ENCODE peak calls at places on chromosomes 6 and 20, in six cellular contexts. R is K562, V is stomach, X is GM23338, D is breast epithelium, N is Panc1. P is an unnamed sample.

GRCh38 chr20:16902657-16903056 is 154.5 kb downstream of the OTOR start:
- DNase-seq in R (no peak), V (no peak), X (no peak), D (no peak), N (no peak), P (no peak)

GRCh38 chr6:161418458-161418945 is 144.6 kb upstream of the AGPAT4 start:
- DNase-seq in R (peak), V (no peak), X (peak), D (no peak), N (peak), P (no peak)

GRCh38 chr20:10090588-10091166 is 55.9 kb downstream of the ANKEF1 start:
- DNase-seq in R (peak), V (peak), X (peak), D (no peak), N (peak), P (no peak)

GRCh38 chr20:1165941-1166340 is 18.8 kb downstream of the TMEM74B start:
- DNase-seq in R (no peak), V (no peak), X (no peak), D (no peak), N (no peak), P (no peak)

GRCh38 chr20:63545814-63546213 is 1.7 kb downstream of the SRMS start:
- DNase-seq in R (no peak), V (no peak), X (no peak), D (no peak), N (no peak), P (no peak)

GRCh38 chr20:41124451-41125094 is 12.8 kb upstream of the PLCG1 start:
- DNase-seq in R (no peak), V (no peak), X (no peak), D (no peak), N (no peak), P (no peak)

GRCh38 chr6:18405477-18406293 is 18.5 kb downstream of the RNF144B start:
- DNase-seq in R (no peak), V (no peak), X (no peak), D (no peak), N (peak), P (no peak)

GRCh38 chr6:32637219-32637880 is at the start of gene HLA-DQA1:
- DNase-seq in R (no peak), V (no peak), X (no peak), D (no peak), N (no peak), P (no peak)

GRCh38 chr6:54980511-54981275 is 134.1 kb downstream of the FAM83B start:
- DNase-seq in R (no peak), V (no peak), X (no peak), D (no peak), N (no peak), P (no peak)

GRCh38 chr6:166473886-166474596 is 91.3 kb upstream of the MPC1 start:
- DNase-seq in R (no peak), V (no peak), X (no peak), D (no peak), N (no peak), P (no peak)

DNA sequence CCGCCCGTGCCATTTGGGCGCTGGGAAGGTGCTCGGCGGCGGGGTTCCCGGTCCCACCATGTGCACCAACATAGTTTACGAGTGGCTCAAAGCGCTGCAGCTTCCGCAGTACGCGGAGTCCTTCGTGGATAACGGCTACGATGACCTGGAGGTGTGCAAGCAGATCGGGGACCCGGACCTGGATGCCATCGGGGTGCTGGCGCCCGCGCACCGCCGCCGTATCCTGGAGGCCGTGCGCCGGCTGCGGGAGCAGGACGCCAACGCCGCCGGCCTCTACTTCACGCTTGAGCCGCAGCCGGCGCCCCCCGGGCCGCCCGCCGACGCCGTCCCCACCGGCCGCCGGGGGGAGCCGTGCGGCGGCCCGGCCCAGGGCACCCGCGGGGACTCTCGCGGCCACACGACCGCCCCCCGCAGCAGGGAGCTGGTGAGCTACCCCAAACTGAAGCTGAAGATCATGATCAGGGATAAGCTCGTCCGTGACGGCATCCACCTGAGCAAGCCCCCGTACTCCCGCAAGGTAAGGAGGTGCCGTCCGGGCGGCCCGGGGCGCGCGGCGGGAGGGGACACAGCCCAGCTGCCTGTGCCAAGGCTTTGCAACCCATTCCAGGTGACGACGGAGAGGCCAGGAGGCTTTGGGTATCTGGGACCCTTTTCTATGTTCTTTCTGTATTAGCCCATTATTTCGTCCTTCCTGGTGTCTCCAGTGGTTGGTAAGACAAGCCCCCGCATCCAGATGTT is 550 bp downstream of the SAMD5 start:
- DNase-seq in R (peak), V (no peak), X (peak), D (no peak), N (no peak), P (no peak)
- TF ChIP-seq POLR2AphosphoS5 in R (no peak), V (no peak), X (no peak), D (no peak), N (no peak), P (no peak)

DNA sequence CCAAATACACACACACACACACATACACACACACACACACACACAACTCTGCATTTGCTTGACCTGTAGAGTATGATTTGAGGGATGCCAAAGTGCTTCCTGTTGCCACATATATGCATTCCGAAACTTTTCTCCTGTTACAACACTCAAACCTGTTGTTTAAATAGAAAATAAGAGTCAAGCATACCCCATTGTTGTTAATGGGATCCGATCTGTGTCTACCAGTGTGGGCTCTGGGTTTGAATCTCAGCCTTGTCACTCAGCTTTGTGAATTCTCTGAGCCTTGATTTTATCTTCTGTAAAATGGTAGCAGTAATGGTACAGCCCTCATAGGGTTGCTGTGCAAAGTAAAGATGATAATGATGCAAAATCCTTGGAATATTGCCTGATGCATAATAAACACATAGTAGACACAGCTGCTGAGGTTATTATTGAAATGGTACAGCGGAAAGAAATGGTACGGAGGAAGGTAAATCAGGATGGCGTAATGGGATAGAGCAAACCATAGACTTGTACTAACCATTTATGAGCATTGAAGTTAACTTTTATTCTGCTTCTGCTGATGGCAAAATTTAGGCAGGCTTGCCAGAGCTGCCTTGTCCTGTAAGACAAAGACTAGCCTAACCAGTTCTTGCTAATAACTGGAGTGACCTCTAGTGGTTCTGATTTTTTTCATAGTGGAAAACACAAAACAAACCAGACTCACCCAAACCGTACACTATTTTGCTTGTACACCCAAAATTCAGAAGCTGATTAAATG is 113.4 kb upstream of the PHACTR1 start:
- DNase-seq in R (no peak), V (peak), X (peak), D (peak), N (peak), P (no peak)
- TF ChIP-seq CTCF in R (peak), V (peak), X (peak), D (peak), N (peak), P (peak)

GRCh38 chr6:8065519-8065911 is 1.3 kb upstream of the BLOC1S5 start:
- DNase-seq in R (no peak), V (no peak), X (no peak), D (no peak), N (no peak), P (no peak)
- TF ChIP-seq POLR2AphosphoS5 in R (no peak), V (no peak), X (no peak), D (no peak), N (no peak), P (no peak)

GRCh38 chr6:38088794-38089193 is 269.3 kb downstream of the ZFAND3 start:
- DNase-seq in R (no peak), V (no peak), X (no peak), D (no peak), N (no peak), P (no peak)

GRCh38 chr6:38095054-38095453 is 275.5 kb downstream of the ZFAND3 start:
- DNase-seq in R (no peak), V (no peak), X (no peak), D (no peak), N (peak), P (no peak)

GRCh38 chr6:38092462-38092861 is 272.9 kb downstream of the ZFAND3 start:
- DNase-seq in R (no peak), V (no peak), X (no peak), D (no peak), N (no peak), P (no peak)

GRCh38 chr6:38088010-38088409 is 268.5 kb downstream of the ZFAND3 start:
- DNase-seq in R (no peak), V (no peak), X (no peak), D (no peak), N (no peak), P (no peak)

GRCh38 chr6:38091626-38092025 is 272.1 kb downstream of the ZFAND3 start:
- DNase-seq in R (no peak), V (no peak), X (no peak), D (no peak), N (no peak), P (peak)
- TF ChIP-seq CTCF in R (no peak), V (no peak), X (no peak), D (no peak), N (no peak), P (no peak)

GRCh38 chr20:40016884-40017283 is 672.2 kb downstream of the MAFB start:
- DNase-seq in R (no peak), V (no peak), X (no peak), D (no peak), N (no peak), P (no peak)

GRCh38 chr20:40010483-40010882 is 678.6 kb downstream of the MAFB start:
- DNase-seq in R (no peak), V (no peak), X (no peak), D (peak), N (no peak), P (no peak)

GRCh38 chr20:40019510-40019909 is 669.5 kb downstream of the MAFB start:
- DNase-seq in R (no peak), V (no peak), X (no peak), D (no peak), N (no peak), P (no peak)

GRCh38 chr20:40017765-40018164 is 671.3 kb downstream of the MAFB start:
- DNase-seq in R (no peak), V (no peak), X (no peak), D (no peak), N (no peak), P (no peak)

DNA sequence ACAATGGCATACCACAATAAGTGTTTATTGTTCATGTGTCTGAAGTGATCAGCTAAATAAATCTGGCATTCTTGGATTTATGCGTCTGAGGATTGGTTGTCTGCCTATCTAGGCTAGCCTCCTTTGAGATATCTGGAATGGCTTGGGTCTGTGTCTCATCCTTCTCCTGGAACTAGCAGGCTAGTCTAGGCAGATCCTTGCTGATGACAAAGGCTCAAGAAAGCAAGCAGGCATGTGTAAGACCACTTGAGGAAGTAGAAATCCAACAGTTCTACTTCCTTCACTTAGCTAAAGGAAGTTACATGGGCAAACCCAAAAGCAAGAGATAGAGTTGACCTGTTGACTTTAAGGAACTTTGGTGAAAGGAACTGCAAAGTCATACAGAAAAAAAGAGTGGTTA is 672.7 kb downstream of the MAFB start:
- DNase-seq in R (no peak), V (no peak), X (no peak), D (no peak), N (no peak), P (no peak)
- TF ChIP-seq POLR2AphosphoS5 in R (no peak), V (no peak), X (no peak), D (no peak), N (no peak), P (no peak)

GRCh38 chr6:169886631-169887227 is 135.3 kb downstream of the ERMARD start:
- DNase-seq in R (peak), V (no peak), X (no peak), D (no peak), N (no peak), P (no peak)
- TF ChIP-seq CTCF in R (peak), V (no peak), X (no peak), D (no peak), N (no peak), P (no peak)

DNA sequence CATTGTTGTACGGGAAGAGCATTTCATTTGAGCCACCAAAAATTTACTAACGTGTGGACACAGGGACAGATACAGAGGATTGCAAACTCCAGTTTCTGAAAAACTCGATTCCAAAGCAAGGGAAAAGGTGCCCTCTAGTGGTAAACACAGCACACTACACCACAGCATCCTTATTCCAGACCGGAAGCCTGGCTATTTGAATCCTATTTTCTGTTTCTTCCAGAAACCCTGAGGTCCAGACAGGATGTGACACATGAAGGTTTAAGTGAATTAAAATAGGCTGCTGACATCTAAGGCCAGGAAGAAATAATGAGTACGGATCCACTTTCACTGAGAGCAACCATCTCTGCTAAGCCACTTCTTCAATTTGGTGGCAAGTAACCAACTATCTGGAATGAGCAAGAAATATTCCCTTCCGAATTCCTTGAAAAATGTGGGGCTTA is 31.8 kb upstream of the GMPR start:
- DNase-seq in R (peak), V (peak), X (peak), D (peak), N (peak), P (no peak)
- TF ChIP-seq POLR2AphosphoS5 in R (no peak), V (no peak), X (no peak), D (no peak), N (no peak), P (no peak)

P was measured in sigmoid colon.